ENCODE peak calls at places on chromosomes 6 and 20, in nine cellular contexts. E, Z, Q, K, L, O, A, T and S are unnamed samples.

GRCh38 chr20:44034451-44034850 is 119.8 kb downstream of the TOX2 start:
- DNase-seq in E (no peak), Z (no peak), Q (no peak), K (no peak), L (no peak), O (no peak), A (no peak), T (peak), S (no peak)

GRCh38 chr6:53394704-53395103 is 46.0 kb upstream of the ELOVL5 start:
- DNase-seq in E (no peak), Z (no peak), Q (no peak), K (no peak), L (no peak), O (no peak), A (no peak), T (no peak), S (no peak)

GRCh38 chr6:128696651-128697391 is 176.4 kb upstream of the PTPRK start:
- DNase-seq in E (peak), Z (peak), Q (peak), K (no peak), L (no peak), O (no peak), A (peak), T (no peak), S (no peak)

GRCh38 chr20:21432911-21433310 is 35.6 kb upstream of the NKX2-4 start:
- DNase-seq in E (no peak), Z (no peak), Q (no peak), K (no peak), L (no peak), O (no peak), A (no peak), T (no peak), S (no peak)

GRCh38 chr20:36307412-36308317 is 1.5 kb downstream of the DLGAP4 start:
- DNase-seq in E (no peak), Z (no peak), Q (no peak), K (no peak), L (no peak), O (no peak), A (no peak), T (no peak), S (no peak)

GRCh38 chr6:143149771-143150170 is 89.1 kb downstream of the AIG1 start:
- DNase-seq in E (no peak), Z (peak), Q (peak), K (no peak), L (no peak), O (no peak), A (no peak), T (no peak), S (no peak)

GRCh38 chr6:5606546-5606945 is 345.2 kb downstream of the FARS2 start:
- DNase-seq in E (no peak), Z (no peak), Q (peak), K (no peak), L (no peak), O (no peak), A (no peak), T (no peak), S (no peak)

GRCh38 chr20:16020971-16021370 is 552.3 kb downstream of the KIF16B start:
- DNase-seq in E (peak), Z (peak), Q (no peak), K (no peak), L (no peak), O (no peak), A (no peak), T (no peak), S (no peak)

GRCh38 chr20:4637081-4637797 is 84.5 kb upstream of the PRND start:
- DNase-seq in E (no peak), Z (peak), Q (peak), K (no peak), L (no peak), O (no peak), A (no peak), T (no peak), S (no peak)

GRCh38 chr6:161254754-161255253 is 19.1 kb downstream of the AGPAT4 start:
- DNase-seq in E (no peak), Z (peak), Q (peak), K (no peak), L (no peak), O (no peak), A (peak), T (no peak), S (no peak)

GRCh38 chr6:130848945-130849344 is 21.7 kb downstream of the SMLR1 start:
- DNase-seq in E (no peak), Z (no peak), Q (no peak), K (no peak), L (no peak), O (peak), A (no peak), T (no peak), S (no peak)

GRCh38 chr20:2865630-2866029 is 7.7 kb upstream of the PTPRA start:
- DNase-seq in E (no peak), Z (no peak), Q (no peak), K (no peak), L (no peak), O (no peak), A (no peak), T (no peak), S (no peak)

GRCh38 chr20:63931735-63932134 is 24.5 kb downstream of the UCKL1 start:
- DNase-seq in E (no peak), Z (no peak), Q (no peak), K (no peak), L (no peak), O (no peak), A (no peak), T (no peak), S (no peak)

GRCh38 chr20:48489046-48489463 is 338.7 kb downstream of the PREX1 start:
- DNase-seq in E (no peak), Z (no peak), Q (no peak), K (no peak), L (no peak), O (peak), A (no peak), T (no peak), S (peak)

GRCh38 chr20:53748176-53748575 is 154.5 kb upstream of the ZNF217 start:
- DNase-seq in E (no peak), Z (no peak), Q (no peak), K (no peak), L (no peak), O (no peak), A (no peak), T (no peak), S (no peak)

GRCh38 chr6:16137451-16137801 is 8.5 kb downstream of the MYLIP start:
- DNase-seq in E (no peak), Z (no peak), Q (no peak), K (no peak), L (no peak), O (no peak), A (no peak), T (no peak), S (no peak)

GRCh38 chr6:96520851-96521115 is 823 bp upstream of the UFL1 start:
- DNase-seq in E (no peak), Z (no peak), Q (no peak), K (no peak), L (no peak), O (no peak), A (no peak), T (no peak), S (no peak)

GRCh38 chr20:17445561-17445960 is 85.6 kb downstream of the BFSP1 start:
- DNase-seq in E (no peak), Z (no peak), Q (no peak), K (no peak), L (no peak), O (no peak), A (no peak), T (peak), S (no peak)

GRCh38 chr20:38999965-39000910 is 38.1 kb downstream of the DHX35 start:
- DNase-seq in E (no peak), Z (no peak), Q (no peak), K (no peak), L (no peak), O (no peak), A (no peak), T (no peak), S (no peak)

GRCh38 chr20:60512436-60512835 is 554.2 kb downstream of the CDH26 start:
- DNase-seq in E (no peak), Z (peak), Q (peak), K (no peak), L (no peak), O (no peak), A (peak), T (no peak), S (no peak)

GRCh38 chr6:11968241-11968806 is 43.8 kb upstream of the HIVEP1 start:
- DNase-seq in E (no peak), Z (no peak), Q (no peak), K (no peak), L (no peak), O (peak), A (no peak), T (no peak), S (no peak)

GRCh38 chr20:44979090-44979621 is 12.8 kb downstream of the STK4 start:
- DNase-seq in E (no peak), Z (peak), Q (no peak), K (no peak), L (no peak), O (peak), A (peak), T (no peak), S (no peak)

GRCh38 chr6:111517965-111518364 is 34.9 kb upstream of the REV3L start:
- DNase-seq in E (no peak), Z (no peak), Q (no peak), K (no peak), L (no peak), O (no peak), A (no peak), T (no peak), S (no peak)

GRCh38 chr6:12075067-12075563 is 63.0 kb downstream of the HIVEP1 start:
- DNase-seq in E (no peak), Z (no peak), Q (peak), K (no peak), L (no peak), O (no peak), A (peak), T (no peak), S (no peak)

GRCh38 chr6:45522486-45522885 is 144.8 kb upstream of the SUPT3H start:
- DNase-seq in E (no peak), Z (no peak), Q (no peak), K (no peak), L (no peak), O (no peak), A (no peak), T (no peak), S (no peak)

GRCh38 chr6:136609878-136610706 is 59.9 kb upstream of the MAP7 start:
- DNase-seq in E (peak), Z (peak), Q (peak), K (no peak), L (no peak), O (no peak), A (peak), T (no peak), S (no peak)

GRCh38 chr20:1338801-1339200 is 9.9 kb upstream of the SDCBP2 start:
- DNase-seq in E (no peak), Z (no peak), Q (no peak), K (no peak), L (peak), O (no peak), A (no peak), T (no peak), S (no peak)

GRCh38 chr6:162638931-162639574 is 88.5 kb downstream of the PRKN start:
- DNase-seq in E (no peak), Z (no peak), Q (no peak), K (no peak), L (no peak), O (no peak), A (no peak), T (no peak), S (no peak)

GRCh38 chr20:60299951-60300350 is 341.7 kb downstream of the CDH26 start:
- DNase-seq in E (no peak), Z (no peak), Q (no peak), K (no peak), L (no peak), O (no peak), A (no peak), T (no peak), S (no peak)

GRCh38 chr6:43011207-43011606 is 2.5 kb downstream of the MEA1 start:
- DNase-seq in E (no peak), Z (no peak), Q (no peak), K (no peak), L (no peak), O (no peak), A (no peak), T (no peak), S (no peak)

GRCh38 chr6:118509009-118509617 is 39.0 kb upstream of the PLN start:
- DNase-seq in E (peak), Z (peak), Q (peak), K (no peak), L (no peak), O (no peak), A (peak), T (no peak), S (no peak)

GRCh38 chr20:21622097-21622496 is 83.4 kb upstream of the PAX1 start:
- DNase-seq in E (no peak), Z (no peak), Q (no peak), K (no peak), L (no peak), O (no peak), A (no peak), T (no peak), S (no peak)

GRCh38 chr6:53728570-53729194 is 63.1 kb upstream of the KLHL31 start:
- DNase-seq in E (peak), Z (peak), Q (peak), K (peak), L (no peak), O (peak), A (peak), T (peak), S (no peak)

DNA sequence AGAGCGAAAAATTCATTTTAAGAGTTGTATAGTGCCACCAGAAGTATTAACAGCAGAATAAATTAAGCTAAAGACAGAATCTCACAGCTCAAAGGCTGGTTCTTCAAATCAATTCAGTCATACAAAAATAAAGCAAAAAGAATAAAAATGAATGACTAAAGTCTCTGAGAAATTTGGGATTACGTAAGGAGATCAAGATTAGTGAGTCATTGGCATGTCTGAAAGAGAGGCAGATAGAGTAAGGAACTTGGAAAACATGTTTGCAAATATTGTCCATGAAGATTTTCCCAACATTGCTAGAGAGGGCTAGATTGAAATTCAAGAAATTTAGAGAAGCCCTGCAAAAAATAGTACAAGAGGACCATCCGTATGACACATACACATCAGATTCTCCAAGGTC is 1413.9 kb upstream of the ADGRB3 start:
- DNase-seq in E (no peak), Z (no peak), Q (peak), K (no peak), L (no peak), O (no peak), A (peak), T (no peak), S (no peak)
- TF ChIP-seq CTCF in E (no peak), Z (no peak), Q (no peak), K (no peak), L (no peak), O (no peak), A (no peak), T (no peak), S (no peak)

GRCh38 chr20:57086066-57086465 is 180.4 kb downstream of the BMP7 start:
- DNase-seq in E (no peak), Z (no peak), Q (no peak), K (no peak), L (no peak), O (no peak), A (no peak), T (no peak), S (peak)

GRCh38 chr20:57089701-57090144 is 176.7 kb downstream of the BMP7 start:
- DNase-seq in E (peak), Z (peak), Q (peak), K (peak), L (peak), O (peak), A (peak), T (peak), S (peak)

GRCh38 chr20:57087705-57088104 is 178.7 kb downstream of the BMP7 start:
- DNase-seq in E (no peak), Z (no peak), Q (no peak), K (no peak), L (no peak), O (no peak), A (no peak), T (no peak), S (peak)

GRCh38 chr20:57088436-57088835 is 178.0 kb downstream of the BMP7 start:
- DNase-seq in E (no peak), Z (no peak), Q (no peak), K (no peak), L (no peak), O (no peak), A (no peak), T (no peak), S (no peak)

DNA sequence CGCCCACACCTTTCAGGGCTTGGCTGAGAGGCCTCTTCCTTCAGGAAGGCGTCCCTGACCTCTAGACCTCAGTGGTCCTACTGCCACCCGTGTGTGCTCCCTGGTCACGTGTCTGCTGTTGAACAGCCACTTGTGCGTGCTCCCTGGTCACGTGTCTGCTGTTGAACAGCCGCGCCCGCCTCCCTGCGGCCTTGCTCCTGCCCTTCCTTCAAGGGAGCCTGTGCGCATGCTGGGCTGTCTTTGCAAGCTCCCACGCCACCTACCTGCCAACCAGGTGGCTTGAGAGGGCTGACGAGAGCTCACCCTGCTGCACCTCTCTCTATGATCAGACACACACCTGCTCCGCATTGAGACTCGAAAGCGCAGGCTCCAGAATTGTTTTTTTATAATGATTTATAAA is 179.3 kb downstream of the BMP7 start:
- DNase-seq in E (no peak), Z (no peak), Q (no peak), K (no peak), L (no peak), O (no peak), A (no peak), T (no peak), S (peak)
- TF ChIP-seq CTCF in E (no peak), Z (no peak), Q (no peak), K (no peak), L (no peak), O (no peak), A (no peak), T (no peak), S (no peak)

DNA sequence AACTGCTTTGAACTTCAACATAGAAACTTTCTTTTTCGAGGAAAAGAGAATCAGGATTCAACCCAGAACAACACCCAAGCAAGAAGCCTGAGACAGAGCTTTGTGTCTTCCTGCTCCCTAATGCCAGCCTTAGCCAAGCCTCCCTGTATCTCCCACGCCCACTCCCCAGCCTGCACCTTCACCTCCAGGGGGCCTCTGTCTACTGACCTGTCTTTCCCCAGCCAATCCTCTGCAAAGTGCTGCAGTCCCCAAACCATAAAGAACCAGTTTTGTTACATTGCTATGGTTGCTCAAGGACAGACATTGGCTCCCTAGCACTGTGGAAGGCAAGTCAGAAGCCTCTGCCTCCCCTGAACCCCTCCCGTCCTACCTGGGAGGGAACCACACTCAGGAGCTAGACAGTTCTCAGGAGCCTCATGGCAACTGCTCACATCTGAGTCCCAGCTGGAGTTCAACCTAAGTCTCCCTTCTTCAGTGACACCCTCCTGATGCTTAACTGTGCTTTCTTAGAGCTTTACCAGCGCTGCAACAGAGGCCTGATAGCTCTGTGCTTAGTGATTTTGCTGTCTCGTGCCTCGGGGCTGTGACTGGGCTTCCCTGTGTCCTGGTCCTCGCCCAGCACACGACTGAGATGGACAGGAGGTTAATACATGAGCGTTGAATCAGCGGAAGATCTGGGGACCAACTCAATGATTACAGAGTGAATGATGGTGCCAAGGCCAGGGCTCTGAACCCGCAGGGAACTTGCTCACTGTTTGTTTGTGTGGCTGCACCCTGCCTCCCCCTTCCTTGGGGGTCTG is 101.5 kb upstream of the DUSP22 start:
- DNase-seq in E (no peak), Z (no peak), Q (no peak), K (no peak), L (no peak), O (no peak), A (no peak), T (no peak), S (no peak)
- TF ChIP-seq CTCF in E (no peak), Z (no peak), Q (no peak), K (no peak), L (no peak), O (peak), A (no peak), T (no peak), S (no peak)

GRCh38 chr6:13575377-13575775 is 975 bp downstream of the SIRT5 start:
- DNase-seq in E (no peak), Z (no peak), Q (no peak), K (no peak), L (no peak), O (no peak), A (no peak), T (no peak), S (no peak)
- TF ChIP-seq CTCF in E (peak), Z (peak), Q (peak), K (peak), L (peak), O (peak), A (peak), T (peak), S (peak)